ENCODE peak calls at places on chromosomes 13 and 19, in eight cellular contexts. P is heart left ventricle, C is transverse colon, M is fibroblast of pulmonary artery, O is right atrium auricular region, Q is neural progenitor cell, H is GM13976, Z is stomach. A is an unnamed sample.

GRCh38 chr19:28313633-28314032 is 899.3 kb downstream of the UQCRFS1 start:
- DNase-seq in C (no peak), M (peak), H (no peak), O (no peak), Q (no peak), Z (no peak), P (no peak), A (no peak)

GRCh38 chr19:39246951-39247669 is 1.5 kb downstream of the IFNL4 start:
- DNase-seq in Z (no peak), Q (peak), C (peak), O (no peak), H (peak), M (no peak), P (no peak), A (no peak)

GRCh38 chr19:18300930-18301717 is 19.7 kb upstream of the JUND start:
- DNase-seq in O (peak), Q (no peak), P (peak), C (peak), H (no peak), M (peak), Z (peak), A (peak)

GRCh38 chr19:36006955-36007354 is 1.7 kb downstream of the SYNE4 start:
- DNase-seq in M (no peak), P (no peak), Q (no peak), H (no peak), O (no peak), C (no peak), Z (no peak), A (no peak)

GRCh38 chr13:88627071-88627470 is 955.9 kb downstream of the SLITRK5 start:
- DNase-seq in Q (no peak), M (peak), O (no peak), P (no peak), Z (no peak), H (no peak), C (no peak), A (no peak)

GRCh38 chr13:83498486-83499190 is 383.6 kb downstream of the SLITRK1 start:
- DNase-seq in Z (no peak), H (no peak), C (no peak), P (no peak), M (peak), O (no peak), Q (no peak), A (no peak)

GRCh38 chr19:4059931-4060620 is 6.6 kb downstream of the ZBTB7A start:
- DNase-seq in O (no peak), H (peak), P (peak), M (peak), Z (peak), C (peak), Q (no peak), A (peak)

GRCh38 chr19:6204212-6204611 is 68.7 kb downstream of the ACSBG2 start:
- DNase-seq in O (no peak), Q (no peak), M (peak), P (no peak), H (no peak), Z (no peak), C (no peak), A (no peak)

GRCh38 chr13:31204592-31204991 is 4.8 kb downstream of the B3GLCT start:
- DNase-seq in P (no peak), Z (no peak), H (no peak), M (peak), Q (no peak), C (no peak), O (no peak), A (peak)

GRCh38 chr19:4581381-4582111 is 22.1 kb upstream of the SEMA6B start:
- DNase-seq in O (no peak), Q (peak), H (peak), Z (no peak), P (no peak), C (no peak), M (peak), A (no peak)

GRCh38 chr13:99217461-99218101 is 16.9 kb downstream of the UBAC2 start:
- DNase-seq in O (peak), M (no peak), C (no peak), H (no peak), P (peak), Z (no peak), Q (no peak), A (no peak)

GRCh38 chr19:1780272-1780957 is 27.1 kb downstream of the ONECUT3 start:
- DNase-seq in H (no peak), Z (no peak), C (no peak), O (no peak), M (no peak), Q (no peak), P (no peak), A (peak)

GRCh38 chr19:36245210-36246005 is 30.5 kb downstream of the ZNF146 start:
- DNase-seq in Z (no peak), O (no peak), C (no peak), H (peak), P (no peak), M (no peak), Q (peak), A (no peak)

GRCh38 chr19:41626877-41627276 is at the start of gene CEACAM4:
- DNase-seq in P (no peak), Q (no peak), M (no peak), O (no peak), Z (peak), C (no peak), H (no peak), A (no peak)

GRCh38 chr19:1292419-1293151 is 6.9 kb downstream of the EFNA2 start:
- DNase-seq in Q (no peak), Z (no peak), P (no peak), H (no peak), C (no peak), M (no peak), O (no peak), A (no peak)

GRCh38 chr19:275958-276646 is 15.1 kb downstream of the PLPP2 start:
- DNase-seq in Q (no peak), O (peak), C (no peak), P (no peak), M (no peak), H (peak), Z (no peak), A (no peak)

GRCh38 chr13:56299650-56300049 is 841.1 kb upstream of the PRR20A start:
- DNase-seq in H (no peak), C (no peak), P (no peak), Q (no peak), M (no peak), Z (no peak), O (no peak), A (no peak)

GRCh38 chr13:95924389-95924994 is 128.7 kb downstream of the UGGT2 start:
- DNase-seq in C (no peak), P (no peak), O (no peak), Q (no peak), H (no peak), M (peak), Z (no peak), A (no peak)

GRCh38 chr19:39098365-39099269 is 14.4 kb downstream of the ACP7 start:
- DNase-seq in H (no peak), C (no peak), Z (no peak), M (no peak), P (no peak), Q (no peak), O (no peak), A (no peak)

GRCh38 chr13:73983109-73983508 is 151.1 kb downstream of the KLF12 start:
- DNase-seq in M (peak), P (no peak), O (no peak), Z (no peak), C (no peak), Q (no peak), H (no peak), A (no peak)

GRCh38 chr13:76668716-76669115 is 217.5 kb downstream of the KCTD12 start:
- DNase-seq in Z (no peak), Q (peak), C (no peak), H (no peak), P (no peak), M (no peak), O (no peak), A (no peak)

GRCh38 chr19:49421039-49421877 is 2.0 kb downstream of the PTH2 start:
- DNase-seq in Q (peak), C (peak), H (peak), P (peak), O (peak), Z (peak), M (peak), A (no peak)

GRCh38 chr13:21929400-21929799 is 258.5 kb downstream of the FGF9 start:
- DNase-seq in Q (peak), H (no peak), C (no peak), P (no peak), M (no peak), Z (no peak), O (no peak), A (no peak)

GRCh38 chr13:100983111-100983510 is 308.5 kb upstream of the TMTC4 start:
- DNase-seq in Q (no peak), P (no peak), M (no peak), Z (no peak), H (no peak), C (no peak), O (no peak), A (no peak)

GRCh38 chr19:48368942-48369341 is 4.8 kb downstream of the SYNGR4 start:
- DNase-seq in Z (no peak), M (no peak), H (no peak), Q (no peak), C (peak), O (no peak), P (no peak), A (no peak)

GRCh38 chr13:46753137-46753536 is 43.8 kb downstream of the ESD start:
- DNase-seq in C (no peak), O (no peak), M (no peak), Z (no peak), P (no peak), H (no peak), Q (no peak), A (no peak)

GRCh38 chr19:51372649-51373504 is at the start of gene NKG7:
- DNase-seq in M (no peak), Q (no peak), C (no peak), H (peak), O (no peak), Z (no peak), P (no peak), A (no peak)

GRCh38 chr13:24540236-24541126 is 27.9 kb upstream of the PARP4 start:
- DNase-seq in Z (no peak), M (peak), H (peak), C (no peak), P (no peak), O (no peak), Q (peak), A (peak)
- TF ChIP-seq CTCF in Z (no peak), M (peak), H (no peak), C (no peak), P (no peak), O (no peak), Q (peak), A (peak)

GRCh38 chr13:94607056-94607455 is 5.4 kb downstream of the GPR180 start:
- DNase-seq in H (no peak), C (no peak), Q (no peak), Z (no peak), M (no peak), O (no peak), P (no peak), A (no peak)

GRCh38 chr13:94608586-94608985 is 6.9 kb downstream of the GPR180 start:
- DNase-seq in H (no peak), C (no peak), Q (no peak), M (no peak), O (no peak), P (no peak), Z (no peak), A (no peak)

GRCh38 chr13:94610475-94610874 is 8.8 kb downstream of the GPR180 start:
- DNase-seq in P (no peak), O (no peak), Z (no peak), H (no peak), Q (no peak), M (no peak), C (no peak), A (no peak)

GRCh38 chr13:94609196-94609595 is 7.5 kb downstream of the GPR180 start:
- DNase-seq in H (no peak), Q (no peak), Z (no peak), O (no peak), M (no peak), P (no peak), C (no peak), A (no peak)

DNA sequence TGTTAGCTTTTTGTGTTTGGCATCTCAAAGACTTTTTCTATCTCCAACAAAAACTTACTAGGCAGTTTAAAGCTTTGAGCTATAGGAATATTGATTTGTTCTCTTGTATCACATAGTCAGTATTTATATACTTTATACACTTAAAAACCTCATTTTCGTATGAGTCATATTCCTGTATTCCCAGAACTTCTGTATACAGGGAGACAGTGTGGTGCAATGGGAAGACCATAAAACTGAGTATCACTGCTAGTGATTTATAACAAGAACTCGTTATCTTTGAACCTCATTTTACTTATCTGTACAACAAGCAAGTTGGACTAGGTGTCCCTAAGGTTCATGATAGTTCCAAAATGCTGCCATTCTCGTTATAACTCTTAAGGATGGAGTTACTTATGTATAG is 6.3 kb downstream of the GPR180 start:
- DNase-seq in O (no peak), H (no peak), C (no peak), P (no peak), M (no peak), Z (no peak), Q (no peak), A (no peak)
- TF ChIP-seq CTCF in O (no peak), H (no peak), C (no peak), P (no peak), M (no peak), Z (no peak), Q (no peak), A (no peak)

GRCh38 chr13:33874871-33875270 is 56.9 kb downstream of the RFC3 start:
- DNase-seq in Z (no peak), Q (no peak), O (no peak), M (no peak), P (no peak), H (no peak), C (no peak), A (no peak)
- TF ChIP-seq CTCF in Z (no peak), Q (peak), O (peak), M (peak), P (peak), H (no peak), C (no peak), A (no peak)

DNA sequence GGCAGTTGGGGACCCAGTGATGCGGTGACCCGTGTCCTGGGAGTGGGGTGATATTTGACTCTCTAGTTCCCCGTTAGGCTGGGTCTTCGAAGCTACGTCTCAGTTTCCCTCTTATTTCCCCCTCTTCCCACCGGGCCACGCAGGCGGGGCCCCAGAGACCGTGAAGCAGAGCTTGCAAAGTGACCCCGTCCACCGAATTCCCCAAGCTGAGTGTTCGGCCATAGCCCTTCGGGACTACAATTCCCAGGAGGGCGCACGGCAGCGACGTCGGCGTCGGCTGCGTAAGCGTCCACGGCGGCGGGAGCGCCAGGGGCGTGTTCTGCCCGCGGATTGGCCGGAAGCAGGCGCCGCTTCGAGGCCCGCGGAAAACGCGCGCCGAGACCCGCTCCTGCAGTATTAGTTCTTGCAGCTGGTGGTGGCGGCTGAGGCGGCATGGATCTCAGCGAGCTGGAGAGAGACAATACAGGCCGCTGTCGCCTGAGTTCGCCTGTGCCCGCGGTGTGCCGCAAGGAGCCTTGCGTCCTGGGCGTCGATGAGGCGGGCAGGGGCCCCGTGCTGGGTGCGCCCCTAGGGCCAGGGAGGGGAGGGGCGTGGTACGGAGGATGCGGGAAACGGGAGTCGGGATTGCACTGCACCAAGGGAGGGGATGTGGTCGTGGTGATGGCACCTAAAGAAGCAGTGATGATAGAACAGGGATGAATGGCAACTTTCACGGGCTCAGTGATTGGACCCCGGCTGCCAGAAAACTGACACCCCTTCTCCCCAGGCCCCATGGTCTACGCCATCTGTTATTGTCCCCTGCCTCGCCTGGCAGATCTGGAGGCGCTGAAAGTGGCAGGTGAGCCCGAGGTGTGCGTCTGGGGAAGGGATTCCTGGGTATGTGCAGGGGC is at the start of gene RNASEH2A:
- DNase-seq in M (peak), Q (peak), Z (peak), H (peak), P (peak), O (peak), C (peak), A (peak)
- TF ChIP-seq CTCF in M (no peak), Q (peak), Z (no peak), H (no peak), P (peak), O (peak), C (no peak), A (no peak)

DNA sequence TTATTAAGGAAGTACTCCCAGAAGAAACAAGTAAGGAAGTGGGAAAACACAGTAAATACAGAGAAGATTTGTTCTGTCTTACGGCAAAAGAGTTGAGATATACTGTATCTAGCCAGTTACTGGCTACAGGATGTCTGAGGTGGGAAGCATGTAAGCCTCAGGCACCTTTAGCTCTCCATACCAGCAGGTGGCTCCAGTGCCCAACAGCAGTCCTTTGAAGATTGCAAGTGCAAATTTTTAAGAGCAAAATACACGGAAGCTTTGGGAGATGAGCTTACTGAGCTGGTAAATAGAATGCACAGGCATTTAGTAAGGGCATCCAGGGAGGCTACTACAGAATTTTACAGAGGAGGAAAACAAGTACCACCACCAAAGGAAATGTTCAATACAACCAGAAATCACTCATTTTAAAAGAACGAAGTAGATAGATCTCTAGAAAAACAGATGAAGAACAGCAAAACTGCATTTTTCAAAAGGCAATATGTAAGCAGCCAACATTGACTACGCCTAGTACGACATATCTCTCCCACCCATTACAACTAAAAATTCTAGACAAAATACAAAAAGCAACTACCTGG is 57.9 kb upstream of the VSTM2B start:
- DNase-seq in O (no peak), C (no peak), M (peak), P (no peak), Z (no peak), H (no peak), Q (peak), A (peak)
- TF ChIP-seq CTCF in O (peak), C (no peak), M (peak), P (no peak), Z (no peak), H (peak), Q (peak), A (peak)

DNA sequence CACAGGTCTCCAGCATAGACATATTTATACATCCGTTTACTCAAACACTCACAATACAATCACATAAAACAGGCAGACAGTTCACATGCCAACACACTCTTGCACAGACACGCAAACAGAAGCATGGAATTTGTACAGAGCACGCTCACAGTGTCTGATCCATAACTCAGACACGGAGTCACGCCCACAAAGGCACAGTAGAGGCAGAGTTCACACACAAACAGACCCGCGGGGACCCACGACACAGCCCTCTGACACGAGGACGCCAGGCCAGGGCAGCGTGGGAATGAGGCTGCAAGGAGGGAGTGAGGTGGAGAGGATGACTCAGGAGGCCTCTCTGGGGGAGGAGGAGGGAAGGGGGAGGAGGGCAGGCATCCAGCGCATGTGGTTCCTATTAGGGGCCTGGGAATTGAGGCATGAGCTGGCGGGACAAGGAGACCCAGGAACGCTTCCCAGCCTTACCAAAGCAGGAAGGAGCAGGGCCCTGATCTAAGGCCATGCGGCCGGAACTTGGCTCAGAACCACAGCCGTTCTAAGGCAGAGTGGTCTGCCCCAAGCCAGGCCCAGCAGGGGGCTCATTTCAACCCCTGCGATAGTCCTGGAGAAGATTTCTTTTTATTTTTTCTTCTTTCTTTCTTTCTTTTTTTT is 9.1 kb upstream of the OLFM2 start:
- DNase-seq in O (peak), Q (peak), Z (peak), M (peak), H (no peak), C (peak), P (peak), A (no peak)
- TF ChIP-seq CTCF in O (no peak), Q (no peak), Z (no peak), M (peak), H (no peak), C (no peak), P (peak), A (no peak)

GRCh38 chr13:108528303-108528702 is 101.1 kb upstream of the MYO16 start:
- DNase-seq in M (no peak), C (no peak), Z (no peak), O (no peak), Q (no peak), H (no peak), P (no peak), A (no peak)

GRCh38 chr13:108527849-108528248 is 101.6 kb upstream of the MYO16 start:
- DNase-seq in P (no peak), H (no peak), M (no peak), O (no peak), Z (no peak), Q (no peak), C (no peak), A (no peak)

GRCh38 chr13:108534728-108535127 is 94.7 kb upstream of the MYO16 start:
- DNase-seq in C (no peak), H (no peak), Z (no peak), M (no peak), P (no peak), Q (no peak), O (no peak), A (no peak)

DNA sequence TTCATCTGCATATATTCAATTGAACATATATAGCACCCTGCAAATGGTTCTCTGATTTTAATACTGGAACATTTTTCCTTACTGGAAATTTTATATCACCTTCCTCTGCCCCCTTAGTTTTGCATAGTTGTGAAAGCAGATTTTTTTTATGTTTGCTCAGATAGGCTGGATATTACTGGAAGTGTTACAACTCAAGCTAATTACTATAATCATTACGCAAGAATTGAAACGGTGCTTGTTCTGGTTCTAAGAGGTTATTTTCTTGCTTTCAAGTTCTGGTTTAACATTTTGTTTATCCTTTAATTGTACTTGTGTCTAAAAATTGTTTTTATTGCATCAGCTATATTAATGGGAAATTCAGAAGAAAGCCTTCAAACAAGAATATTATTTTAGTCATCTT is 95.6 kb upstream of the MYO16 start:
- DNase-seq in H (no peak), Q (no peak), Z (no peak), M (no peak), O (no peak), P (no peak), C (no peak), A (no peak)
- TF ChIP-seq CTCF in H (no peak), Q (no peak), Z (no peak), M (no peak), O (no peak), P (no peak), C (no peak), A (no peak)